ENCODE peak calls at places on chromosomes 4 and X, in four cellular contexts. One of them, this sample, is unnamed.

GRCh38 chrX:19593684-19594083 is 78.4 kb upstream of the MAP3K15 start:
- DNase-seq in HFF-Myc: no peak
- DNase-seq in astrocyte of the spinal cord: peak; percentile 54
- DNase-seq in naive thymus-derived CD8-positive, alpha-beta T cell: peak; percentile 17
- DNase-seq in this sample: peak; percentile 35

GRCh38 chrX:100512471-100512870 is 72.3 kb upstream of the TNMD start:
- DNase-seq in HFF-Myc: peak; percentile 1
- DNase-seq in astrocyte of the spinal cord: peak; percentile 10
- DNase-seq in naive thymus-derived CD8-positive, alpha-beta T cell: peak; percentile 13
- DNase-seq in this sample: peak; percentile 5

GRCh38 chr4:17168571-17168970 is 270.1 kb upstream of the LDB2 start:
- DNase-seq in HFF-Myc: peak; percentile 51
- DNase-seq in astrocyte of the spinal cord: peak; percentile 96
- DNase-seq in naive thymus-derived CD8-positive, alpha-beta T cell: no peak
- DNase-seq in this sample: no peak

GRCh38 chr4:121272526-121272925 is 108.3 kb downstream of the QRFPR start:
- DNase-seq in HFF-Myc: peak; percentile 53
- DNase-seq in astrocyte of the spinal cord: peak; percentile 68
- DNase-seq in naive thymus-derived CD8-positive, alpha-beta T cell: no peak
- DNase-seq in this sample: no peak

GRCh38 chrX:136643243-136643642 is 4.7 kb upstream of the CD40LG start:
- DNase-seq in HFF-Myc: no peak
- DNase-seq in astrocyte of the spinal cord: no peak
- DNase-seq in naive thymus-derived CD8-positive, alpha-beta T cell: no peak
- DNase-seq in this sample: no peak

GRCh38 chrX:64379924-64380323 is 15.3 kb downstream of the MTMR8 start:
- DNase-seq in HFF-Myc: no peak
- DNase-seq in astrocyte of the spinal cord: no peak
- DNase-seq in naive thymus-derived CD8-positive, alpha-beta T cell: no peak
- DNase-seq in this sample: no peak

GRCh38 chr4:109559625-109559982 is 442 bp upstream of the MCUB start:
- DNase-seq in HFF-Myc: no peak
- DNase-seq in astrocyte of the spinal cord: no peak
- DNase-seq in naive thymus-derived CD8-positive, alpha-beta T cell: no peak
- DNase-seq in this sample: no peak

GRCh38 chrX:113743069-113743468 is 840.8 kb upstream of the HTR2C start:
- DNase-seq in HFF-Myc: no peak
- DNase-seq in astrocyte of the spinal cord: no peak
- DNase-seq in naive thymus-derived CD8-positive, alpha-beta T cell: no peak
- DNase-seq in this sample: peak; percentile 48

GRCh38 chr4:77193511-77194236 is 36.7 kb downstream of the CCNG2 start:
- DNase-seq in HFF-Myc: no peak
- DNase-seq in astrocyte of the spinal cord: no peak
- DNase-seq in naive thymus-derived CD8-positive, alpha-beta T cell: peak; percentile 68
- DNase-seq in this sample: peak; percentile 85